ENCODE peak calls at places on chromosome 6, in nine cellular contexts. U is neural crest cell; C is uterus; A is glutamatergic neuron; V is B cell; E is nephron progenitor cell; R is AG09309; W is H9; N is CD4-positive, alpha-beta T cell. D is an unnamed sample.

GRCh38 chr6:13528777-13529343 is 41.5 kb upstream of the GFOD1 start:
- DNase-seq in U (no peak), C (no peak), A (no peak), V (no peak), E (no peak), R (no peak), W (peak; percentile 34), N (no peak), D (no peak)

GRCh38 chr6:21265264-21266044 is 328.1 kb upstream of the SOX4 start:
- DNase-seq in U (no peak), C (no peak), A (no peak), V (no peak), E (no peak), R (peak; percentile 11), W (no peak), N (no peak), D (no peak)

GRCh38 chr6:156167289-156168076 is 609.7 kb upstream of the ARID1B start:
- DNase-seq in U (no peak), C (peak; percentile 49), A (no peak), V (no peak), E (no peak), R (no peak), W (no peak), N (no peak), D (no peak)

GRCh38 chr6:100657678-100658330 is 193.1 kb upstream of the SIM1 start:
- DNase-seq in U (no peak), C (no peak), A (no peak), V (no peak), E (no peak), R (no peak), W (no peak), N (no peak), D (no peak)

GRCh38 chr6:11368760-11369159 is 136.3 kb upstream of the NEDD9 start:
- DNase-seq in U (no peak), C (no peak), A (no peak), V (no peak), E (no peak), R (no peak), W (no peak), N (no peak), D (no peak)

GRCh38 chr6:134235937-134236751 is 81.8 kb downstream of the SGK1 start:
- DNase-seq in U (no peak), C (no peak), A (no peak), V (peak; percentile 55), E (no peak), R (no peak), W (no peak), N (no peak), D (no peak)

GRCh38 chr6:153831350-153832078 is 207.5 kb upstream of the OPRM1 start:
- DNase-seq in U (no peak), C (no peak), A (no peak), V (no peak), E (no peak), R (no peak), W (peak; percentile 46), N (no peak), D (no peak)

GRCh38 chr6:82363368-82364086 is at the start of gene TPBG:
- DNase-seq in U (peak; percentile 59), C (peak; percentile 45), A (peak; percentile 71), V (no peak), E (peak; percentile 85), R (peak; percentile 60), W (peak; percentile 89), N (no peak), D (peak; percentile 73)

GRCh38 chr6:107977283-107977682 is 19.3 kb upstream of the SEC63 start:
- DNase-seq in U (peak; percentile 10), C (no peak), A (no peak), V (no peak), E (no peak), R (no peak), W (no peak), N (no peak), D (no peak)
- TF ChIP-seq CTCF in U (peak; percentile 68), C (no peak), A (peak; percentile 52), V (no peak), E (peak; percentile 35), R (peak; percentile 44), W (peak; percentile 71), N (peak; percentile 19), D (peak; percentile 47)

DNA sequence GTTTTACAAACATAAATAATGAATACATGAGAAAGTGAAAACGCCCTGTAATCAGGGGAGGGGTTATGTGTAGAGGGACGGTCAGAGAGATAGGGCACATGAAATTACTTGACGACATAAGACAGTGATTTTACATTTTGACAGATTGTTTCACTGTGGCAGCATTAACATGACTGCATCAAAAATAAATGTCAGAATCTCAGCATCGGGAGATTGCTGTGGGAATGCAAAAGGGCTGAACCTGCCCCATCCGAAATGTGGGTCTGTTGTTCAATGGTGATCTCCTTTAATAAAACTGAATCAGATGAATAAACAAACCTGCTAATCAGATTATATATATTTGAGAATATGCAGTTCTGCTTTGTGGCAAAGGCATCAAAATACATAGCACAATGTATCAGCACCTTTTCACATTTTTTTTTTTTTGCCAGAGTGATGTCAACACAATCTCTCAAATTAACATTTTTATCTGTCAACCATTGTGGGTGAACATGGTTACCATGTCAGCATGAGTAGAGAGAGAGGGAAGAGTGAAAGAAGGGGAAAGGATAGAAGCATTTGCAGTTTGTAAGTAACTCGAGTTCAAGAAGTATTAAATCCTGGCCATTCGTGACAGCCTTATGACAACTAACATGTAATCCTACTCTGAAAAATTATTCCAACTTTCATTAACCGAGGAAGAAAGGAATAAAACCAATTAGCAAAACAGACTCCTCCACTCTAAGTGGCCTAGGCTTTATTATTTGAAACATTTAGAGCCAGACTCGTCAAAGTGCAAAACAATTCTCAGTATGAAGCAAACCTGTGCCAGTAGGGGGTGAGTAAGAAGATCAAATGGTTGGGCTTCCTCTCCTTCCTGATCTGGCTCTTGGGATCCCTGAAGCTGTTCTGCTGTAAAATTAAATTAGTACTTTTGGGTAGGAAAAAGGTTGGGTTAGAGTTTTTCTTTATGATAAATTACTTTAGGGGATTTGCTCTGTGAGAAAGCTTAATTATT is 177.3 kb upstream of the MAN1A1 start:
- DNase-seq in U (no peak), C (no peak), A (no peak), V (no peak), E (no peak), R (no peak), W (no peak), N (no peak), D (no peak)
- TF ChIP-seq CTCF in U (no peak), C (no peak), A (no peak), V (no peak), E (no peak), R (no peak), W (peak; percentile 9), N (no peak), D (no peak)

GRCh38 chr6:54262956-54263355 is 45.3 kb upstream of the TINAG start:
- DNase-seq in U (no peak), C (no peak), A (no peak), V (no peak), E (no peak), R (no peak), W (no peak), N (no peak), D (no peak)

GRCh38 chr6:54266400-54266923 is 41.8 kb upstream of the TINAG start:
- DNase-seq in U (no peak), C (no peak), A (no peak), V (no peak), E (no peak), R (no peak), W (peak; percentile 44), N (no peak), D (no peak)

GRCh38 chr6:54262499-54262898 is 45.7 kb upstream of the TINAG start:
- DNase-seq in U (no peak), C (no peak), A (no peak), V (no peak), E (no peak), R (no peak), W (no peak), N (no peak), D (no peak)

GRCh38 chr6:54264581-54265272 is 43.5 kb upstream of the TINAG start:
- DNase-seq in U (no peak), C (no peak), A (no peak), V (no peak), E (no peak), R (no peak), W (no peak), N (no peak), D (no peak)

DNA sequence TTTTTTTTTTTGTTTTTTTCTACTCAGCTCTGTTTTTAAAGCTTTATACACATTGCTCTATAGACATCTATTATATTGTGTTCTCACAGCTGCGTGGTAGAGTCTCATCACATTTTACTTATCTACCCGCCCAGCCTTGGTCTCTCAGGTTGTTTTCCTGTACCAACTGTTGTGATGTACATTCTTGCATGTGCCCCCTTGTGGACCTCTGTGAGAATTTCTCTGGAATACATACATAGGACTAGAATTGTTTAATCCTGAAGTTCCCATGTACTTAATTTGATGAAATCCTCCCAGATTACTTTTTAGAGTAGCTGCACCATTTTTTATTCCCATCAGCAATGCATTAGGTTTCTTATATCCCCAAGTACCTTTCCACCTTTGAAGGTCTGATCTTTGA is 40.4 kb upstream of the TINAG start:
- DNase-seq in U (no peak), C (no peak), A (peak; percentile 13), V (no peak), E (peak; percentile 22), R (no peak), W (no peak), N (no peak), D (no peak)
- TF ChIP-seq CTCF in U (peak; percentile 67), C (no peak), A (peak; percentile 69), V (no peak), E (peak; percentile 57), R (peak; percentile 51), W (peak; percentile 69), N (no peak), D (peak; percentile 54)

GRCh38 chr6:138007014-138007472 is 100.2 kb downstream of the PERP start:
- DNase-seq in U (no peak), C (no peak), A (peak; percentile 51), V (peak; percentile 18), E (peak; percentile 43), R (no peak), W (peak; percentile 65), N (peak; percentile 10), D (no peak)

GRCh38 chr6:138001750-138002349 is 105.4 kb downstream of the PERP start:
- DNase-seq in U (peak; percentile 60), C (peak; percentile 46), A (peak; percentile 54), V (peak; percentile 26), E (peak; percentile 58), R (no peak), W (no peak), N (peak; percentile 59), D (peak; percentile 74)

GRCh38 chr6:138005846-138006245 is 101.4 kb downstream of the PERP start:
- DNase-seq in U (no peak), C (no peak), A (no peak), V (no peak), E (no peak), R (no peak), W (no peak), N (no peak), D (no peak)

GRCh38 chr6:138000955-138001354 is 106.3 kb downstream of the PERP start:
- DNase-seq in U (no peak), C (no peak), A (no peak), V (no peak), E (no peak), R (no peak), W (no peak), N (no peak), D (no peak)

DNA sequence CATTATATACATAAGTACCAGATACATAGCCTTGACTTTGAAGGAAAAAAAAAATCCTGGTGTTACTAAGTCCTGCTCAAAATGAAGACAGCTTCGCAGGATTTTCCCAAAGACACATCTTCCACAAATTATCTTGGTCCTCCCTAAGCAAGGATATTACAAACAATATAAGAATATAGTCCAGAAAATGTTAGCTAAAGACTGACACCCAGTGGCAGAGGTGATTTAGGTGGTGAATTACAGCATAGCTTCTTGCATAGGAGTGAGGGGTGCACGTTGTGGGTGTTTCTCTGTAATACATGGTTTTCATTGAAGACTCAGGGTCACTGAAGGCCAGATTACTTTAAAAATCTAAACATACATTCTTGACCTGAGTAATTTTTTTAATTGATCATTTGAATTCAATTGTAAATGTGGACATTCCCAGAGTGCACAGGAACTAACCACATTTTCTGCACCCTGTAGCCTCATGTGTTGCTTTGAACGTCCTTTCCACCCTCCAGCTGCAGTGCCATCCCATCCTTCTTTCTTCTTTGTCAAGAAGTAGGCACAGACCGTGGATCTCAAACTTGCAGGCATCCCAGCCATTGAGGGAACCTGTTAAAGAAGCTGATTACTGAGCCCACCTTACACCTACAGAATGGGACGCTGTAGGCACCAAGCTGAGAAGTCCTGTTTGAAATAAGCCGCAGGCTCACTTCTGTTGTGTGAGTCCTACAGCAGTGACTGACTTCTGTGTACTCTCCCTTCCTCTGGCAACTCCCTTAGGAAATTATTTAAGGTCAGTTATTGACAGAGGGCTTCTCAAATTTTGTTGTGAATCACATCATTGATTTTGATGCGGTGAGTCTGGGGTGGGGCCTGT is 102.6 kb downstream of the PERP start:
- DNase-seq in U (no peak), C (no peak), A (no peak), V (no peak), E (no peak), R (peak; percentile 8), W (no peak), N (no peak), D (no peak)
- TF ChIP-seq CTCF in U (peak; percentile 63), C (no peak), A (peak; percentile 18), V (peak; percentile 50), E (no peak), R (peak; percentile 51), W (peak; percentile 66), N (peak; percentile 43), D (no peak)